ENCODE peak calls at places on chromosomes 16 and 17, in four cellular contexts. Q is WTC11, T is GM12878, F is K562. A is an unnamed sample.

GRCh38 chr17:78408476-78409020 is 30.1 kb downstream of the PGS1 start:
- DNase-seq in Q (no peak), T (no peak), F (no peak), A (no peak)

GRCh38 chr16:87729266-87729954 is 36.4 kb downstream of the KLHDC4 start:
- DNase-seq in Q (no peak), T (no peak), F (no peak), A (no peak)

GRCh38 chr16:67661101-67661661 is 421 bp downstream of the PARD6A start:
- DNase-seq in Q (peak; percentile 67), T (no peak), F (no peak), A (no peak)

GRCh38 chr17:75250009-75250471 is 11.4 kb downstream of the GGA3 start:
- DNase-seq in Q (no peak), T (peak; percentile 79), F (no peak), A (no peak)

GRCh38 chr16:86664518-86665318 is 86.4 kb downstream of the FOXL1 start:
- DNase-seq in Q (no peak), T (peak; percentile 71), F (peak; percentile 60), A (peak; percentile 84)

GRCh38 chr16:72805486-72805885 is 242.4 kb downstream of the ZFHX3 start:
- DNase-seq in Q (no peak), T (no peak), F (no peak), A (no peak)

GRCh38 chr16:50881953-50882352 is 140.1 kb downstream of the CYLD start:
- DNase-seq in Q (no peak), T (no peak), F (no peak), A (no peak)

GRCh38 chr17:33664116-33664840 is 371.2 kb upstream of the ASIC2 start:
- DNase-seq in Q (no peak), T (no peak), F (no peak), A (no peak)

GRCh38 chr17:336110-337021 is 16.2 kb downstream of the RPH3AL start:
- DNase-seq in Q (no peak), T (no peak), F (no peak), A (no peak)

GRCh38 chr16:81770008-81770407 is 9.1 kb upstream of the PLCG2 start:
- DNase-seq in Q (no peak), T (no peak), F (no peak), A (no peak)

GRCh38 chr16:8585942-8586341 is 4.4 kb downstream of the TMEM114 start:
- DNase-seq in Q (no peak), T (no peak), F (no peak), A (no peak)

GRCh38 chr16:3157229-3158013 is 22.6 kb downstream of the ZNF213 start:
- DNase-seq in Q (peak; percentile 90), T (no peak), F (peak; percentile 71), A (peak; percentile 89)

GRCh38 chr17:60745544-60745943 is 67.9 kb downstream of the BCAS3 start:
- DNase-seq in Q (no peak), T (no peak), F (no peak), A (no peak)

GRCh38 chr16:26951950-26952349 is 114.8 kb upstream of the C16orf82 start:
- DNase-seq in Q (no peak), T (no peak), F (no peak), A (no peak)

GRCh38 chr16:77387075-77387474 is 47.8 kb downstream of the ADAMTS18 start:
- DNase-seq in Q (no peak), T (no peak), F (no peak), A (no peak)

GRCh38 chr16:30112197-30113030 is 923 bp downstream of the GDPD3 start:
- DNase-seq in Q (peak; percentile 82), T (no peak), F (peak; percentile 78), A (peak; percentile 83)

GRCh38 chr17:71432378-71433315 is 688.2 kb upstream of the SOX9 start:
- DNase-seq in Q (no peak), T (no peak), F (no peak), A (no peak)

GRCh38 chr16:30748634-30749445 is 615 bp downstream of the PHKG2 start:
- DNase-seq in Q (peak; percentile 65), T (no peak), F (peak; percentile 64), A (no peak)

GRCh38 chr16:26680671-26681070 is 386.1 kb upstream of the C16orf82 start:
- DNase-seq in Q (no peak), T (no peak), F (no peak), A (no peak)

DNA sequence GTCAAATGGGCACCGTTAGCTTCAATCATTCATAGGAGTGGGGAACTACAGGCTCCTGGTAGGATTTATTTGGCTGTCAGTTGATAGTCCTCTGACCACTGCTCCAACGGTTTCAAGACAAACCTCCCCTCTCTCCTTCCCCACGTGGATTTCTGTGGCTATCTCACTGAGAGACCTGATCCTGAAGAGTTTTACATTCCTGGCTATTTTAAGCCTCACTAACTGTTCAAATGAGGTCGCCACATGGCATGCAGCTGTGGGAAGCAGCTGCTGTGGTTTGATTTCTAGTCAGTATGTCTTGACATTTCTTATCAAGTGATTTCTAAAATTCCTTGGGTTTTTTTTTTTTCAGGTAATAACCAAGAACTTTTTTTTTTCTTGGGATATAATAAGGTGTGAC is 38.3 kb downstream of the CDK5R1 start:
- DNase-seq in Q (no peak), T (no peak), F (no peak), A (no peak)
- TF ChIP-seq NR2C2 in Q (no peak), T (no peak), F (no peak), A (no peak)

GRCh38 chr16:53785044-53785443 is 81.1 kb downstream of the FTO start:
- DNase-seq in Q (no peak), T (no peak), F (no peak), A (no peak)
- TF ChIP-seq NR2C2 in Q (no peak), T (no peak), F (no peak), A (no peak)

DNA sequence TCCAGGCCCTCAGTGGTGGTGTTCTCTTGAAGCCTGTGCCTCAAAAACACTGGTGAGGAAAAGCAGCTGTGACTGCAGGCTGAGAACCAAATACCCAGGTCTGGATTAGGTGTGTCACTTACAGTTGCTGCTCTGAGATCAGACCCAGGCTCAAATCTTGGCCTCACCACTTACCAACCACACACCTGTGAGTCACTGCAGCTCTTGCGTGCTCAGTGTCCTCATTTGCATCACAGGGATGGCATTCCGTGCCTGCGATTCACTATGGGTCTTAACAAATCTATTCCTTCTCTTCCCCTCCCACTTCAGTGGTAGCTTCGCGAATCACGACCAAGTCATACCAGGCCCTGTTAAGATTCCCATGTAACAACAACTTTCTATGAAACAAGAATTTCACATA is 233.4 kb upstream of the HSBP1 start:
- DNase-seq in Q (peak; percentile 36), T (no peak), F (no peak), A (no peak)
- TF ChIP-seq NR2C2 in Q (no peak), T (no peak), F (no peak), A (no peak)

DNA sequence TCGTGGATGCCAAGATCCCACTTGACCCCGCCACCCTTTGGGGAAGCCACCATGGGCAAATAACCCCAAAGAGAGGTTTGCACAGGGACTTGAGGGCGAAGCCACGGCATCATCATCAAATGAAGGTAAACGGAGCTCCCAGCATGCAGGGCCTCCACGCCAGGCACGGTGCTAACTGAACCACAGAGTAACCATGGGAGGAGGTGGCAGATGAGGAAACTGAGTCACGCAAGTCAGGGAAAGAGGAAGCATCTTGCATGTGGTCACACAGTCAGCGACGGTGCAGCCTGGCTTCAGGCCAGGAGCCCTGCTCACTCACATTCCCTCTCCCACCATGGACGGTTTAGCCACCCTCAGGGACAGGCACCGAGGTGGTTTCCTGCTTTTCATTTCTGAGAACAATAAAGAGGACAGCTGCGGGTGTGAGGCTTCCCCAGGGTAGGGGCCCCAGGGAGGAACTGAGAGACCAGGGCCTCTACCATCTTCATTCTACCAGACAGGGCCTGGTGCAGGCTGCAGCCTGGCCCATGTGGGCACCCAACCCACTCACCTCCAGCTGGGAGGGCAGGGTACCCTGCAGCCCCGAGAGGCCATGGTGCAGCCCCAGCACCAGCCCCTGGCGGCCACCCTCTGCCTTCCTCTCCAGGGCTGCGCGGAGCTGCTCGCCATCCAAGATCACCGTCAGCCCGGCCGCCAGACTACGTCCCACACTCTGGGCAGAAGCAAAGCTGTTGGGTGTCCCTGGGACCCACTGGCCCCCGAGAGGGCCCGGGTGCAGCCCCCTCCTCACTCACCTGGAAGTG is 78.3 kb downstream of the RMI2 start:
- DNase-seq in Q (no peak), T (peak; percentile 39), F (no peak), A (no peak)
- TF ChIP-seq NR2C2 in Q (no peak), T (no peak), F (no peak), A (no peak)

GRCh38 chr17:17237026-17237799 is at the start of gene FLCN:
- DNase-seq in Q (peak; percentile 64), T (peak; percentile 65), F (peak; percentile 83), A (peak; percentile 73)

GRCh38 chr17:17232303-17232621 is 4.7 kb downstream of the FLCN start:
- DNase-seq in Q (no peak), T (no peak), F (no peak), A (no peak)

GRCh38 chr17:17235212-17236174 is 1.5 kb downstream of the FLCN start:
- DNase-seq in Q (no peak), T (no peak), F (no peak), A (peak; percentile 22)

GRCh38 chr17:17239832-17240231 is 2.9 kb upstream of the FLCN start:
- DNase-seq in Q (no peak), T (no peak), F (peak; percentile 32), A (no peak)

DNA sequence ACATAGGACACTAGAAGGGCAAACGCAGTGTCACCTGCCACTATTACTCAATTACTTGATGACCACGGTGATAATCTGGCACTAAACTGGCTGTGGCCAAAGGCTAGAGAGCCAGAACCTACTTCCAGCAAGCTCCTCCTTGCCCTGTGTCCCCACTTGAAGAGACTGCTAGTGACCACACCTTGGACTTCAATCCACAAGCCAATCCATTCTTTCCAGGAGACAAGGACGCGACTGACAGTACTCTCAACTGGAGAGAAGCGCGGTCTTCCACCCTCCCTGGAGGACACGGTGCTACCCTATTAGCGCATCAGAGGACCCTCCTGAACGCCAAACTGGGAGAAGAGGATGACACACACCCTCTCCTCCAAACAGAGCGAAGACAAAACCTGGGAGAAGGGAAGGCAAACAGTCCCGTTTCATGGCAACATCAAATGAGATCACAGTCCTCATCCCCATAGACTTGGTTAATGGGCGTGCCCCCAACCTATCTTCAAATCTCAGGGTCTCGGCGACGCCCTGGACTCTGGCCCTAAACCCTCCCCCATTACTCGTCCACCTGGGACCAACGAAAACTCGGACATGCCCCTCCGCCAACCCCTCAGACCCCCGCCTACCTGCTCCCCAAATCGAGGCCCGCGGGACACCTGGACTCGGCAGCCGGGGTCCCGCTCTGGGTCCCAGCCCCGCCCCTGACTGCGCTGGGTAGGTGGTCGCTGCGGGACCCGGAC is 508 bp downstream of the FLCN start:
- DNase-seq in Q (peak; percentile 24), T (no peak), F (peak; percentile 51), A (peak; percentile 50)
- TF ChIP-seq NR2C2 in Q (no peak), T (no peak), F (no peak), A (no peak)

GRCh38 chr16:65227041-65227835 is 105.4 kb upstream of the CDH11 start:
- DNase-seq in Q (no peak), T (no peak), F (no peak), A (no peak)
- TF ChIP-seq NR2C2 in Q (no peak), T (no peak), F (no peak), A (no peak)

GRCh38 chr17:79657861-79658810 is 47.3 kb upstream of the RBFOX3 start:
- DNase-seq in Q (no peak), T (no peak), F (no peak), A (no peak)
- TF ChIP-seq NR2C2 in Q (no peak), T (no peak), F (no peak), A (no peak)

A was measured in HepG2.